ENCODE peak calls at places on chromosome 22, in five cellular contexts. One of them, this sample, is unnamed.

GRCh38 chr22:26487996-26488395 is 4.3 kb downstream of the SRRD start:
- DNase-seq in tibial artery: no peak
- DNase-seq in choroid plexus epithelial cell: peak
- DNase-seq in fibroblast of lung: no peak
- DNase-seq in fibroblast of villous mesenchyme: no peak
- DNase-seq in this sample: no peak

GRCh38 chr22:44171486-44172076 is 9.1 kb upstream of the PARVG start:
- DNase-seq in tibial artery: no peak
- DNase-seq in choroid plexus epithelial cell: no peak
- DNase-seq in fibroblast of lung: no peak
- DNase-seq in fibroblast of villous mesenchyme: no peak
- DNase-seq in this sample: no peak

GRCh38 chr22:39653787-39654077 is 83.2 kb downstream of the CACNA1I start:
- DNase-seq in tibial artery: no peak
- DNase-seq in choroid plexus epithelial cell: no peak
- DNase-seq in fibroblast of lung: no peak
- DNase-seq in fibroblast of villous mesenchyme: no peak
- DNase-seq in this sample: no peak

GRCh38 chr22:35317680-35318290 is 18.1 kb downstream of the TOM1 start:
- DNase-seq in tibial artery: no peak
- DNase-seq in choroid plexus epithelial cell: no peak
- DNase-seq in fibroblast of lung: no peak
- DNase-seq in fibroblast of villous mesenchyme: no peak
- DNase-seq in this sample: no peak

GRCh38 chr22:47157093-47157420 is 394.6 kb downstream of the TBC1D22A start:
- DNase-seq in tibial artery: no peak
- DNase-seq in choroid plexus epithelial cell: no peak
- DNase-seq in fibroblast of lung: no peak
- DNase-seq in fibroblast of villous mesenchyme: no peak
- DNase-seq in this sample: no peak

GRCh38 chr22:39244073-39244495 is 698 bp downstream of the PDGFB start:
- DNase-seq in tibial artery: no peak
- DNase-seq in choroid plexus epithelial cell: no peak
- DNase-seq in fibroblast of lung: no peak
- DNase-seq in fibroblast of villous mesenchyme: no peak
- DNase-seq in this sample: no peak

GRCh38 chr22:47592791-47593190 is 830.3 kb downstream of the TBC1D22A start:
- DNase-seq in tibial artery: peak
- DNase-seq in choroid plexus epithelial cell: no peak
- DNase-seq in fibroblast of lung: no peak
- DNase-seq in fibroblast of villous mesenchyme: no peak
- DNase-seq in this sample: no peak

GRCh38 chr22:28268176-28268575 is 349.1 kb upstream of the PITPNB start:
- DNase-seq in tibial artery: no peak
- DNase-seq in choroid plexus epithelial cell: peak
- DNase-seq in fibroblast of lung: peak
- DNase-seq in fibroblast of villous mesenchyme: no peak
- DNase-seq in this sample: no peak

GRCh38 chr22:36741204-36741793 is 34.6 kb downstream of the IFT27 start:
- DNase-seq in tibial artery: no peak
- DNase-seq in choroid plexus epithelial cell: peak
- DNase-seq in fibroblast of lung: no peak
- DNase-seq in fibroblast of villous mesenchyme: no peak
- DNase-seq in this sample: peak

GRCh38 chr22:38572065-38572464 is 2.1 kb upstream of the DMC1 start:
- DNase-seq in tibial artery: no peak
- DNase-seq in choroid plexus epithelial cell: peak
- DNase-seq in fibroblast of lung: peak
- DNase-seq in fibroblast of villous mesenchyme: peak
- DNase-seq in this sample: peak

GRCh38 chr22:46025973-46026906 is 49.3 kb upstream of the WNT7B start:
- DNase-seq in tibial artery: peak
- DNase-seq in choroid plexus epithelial cell: no peak
- DNase-seq in fibroblast of lung: no peak
- DNase-seq in fibroblast of villous mesenchyme: no peak
- DNase-seq in this sample: no peak

GRCh38 chr22:47914481-47915097 is 1152.1 kb downstream of the TBC1D22A start:
- DNase-seq in tibial artery: no peak
- DNase-seq in choroid plexus epithelial cell: no peak
- DNase-seq in fibroblast of lung: no peak
- DNase-seq in fibroblast of villous mesenchyme: no peak
- DNase-seq in this sample: no peak

GRCh38 chr22:50274311-50274710 is 4.1 kb upstream of the MAPK11 start:
- DNase-seq in tibial artery: no peak
- DNase-seq in choroid plexus epithelial cell: peak
- DNase-seq in fibroblast of lung: peak
- DNase-seq in fibroblast of villous mesenchyme: peak
- DNase-seq in this sample: peak

GRCh38 chr22:27420817-27421361 is 380.7 kb downstream of the MN1 start:
- DNase-seq in tibial artery: peak
- DNase-seq in choroid plexus epithelial cell: peak
- DNase-seq in fibroblast of lung: peak
- DNase-seq in fibroblast of villous mesenchyme: peak
- DNase-seq in this sample: peak

DNA sequence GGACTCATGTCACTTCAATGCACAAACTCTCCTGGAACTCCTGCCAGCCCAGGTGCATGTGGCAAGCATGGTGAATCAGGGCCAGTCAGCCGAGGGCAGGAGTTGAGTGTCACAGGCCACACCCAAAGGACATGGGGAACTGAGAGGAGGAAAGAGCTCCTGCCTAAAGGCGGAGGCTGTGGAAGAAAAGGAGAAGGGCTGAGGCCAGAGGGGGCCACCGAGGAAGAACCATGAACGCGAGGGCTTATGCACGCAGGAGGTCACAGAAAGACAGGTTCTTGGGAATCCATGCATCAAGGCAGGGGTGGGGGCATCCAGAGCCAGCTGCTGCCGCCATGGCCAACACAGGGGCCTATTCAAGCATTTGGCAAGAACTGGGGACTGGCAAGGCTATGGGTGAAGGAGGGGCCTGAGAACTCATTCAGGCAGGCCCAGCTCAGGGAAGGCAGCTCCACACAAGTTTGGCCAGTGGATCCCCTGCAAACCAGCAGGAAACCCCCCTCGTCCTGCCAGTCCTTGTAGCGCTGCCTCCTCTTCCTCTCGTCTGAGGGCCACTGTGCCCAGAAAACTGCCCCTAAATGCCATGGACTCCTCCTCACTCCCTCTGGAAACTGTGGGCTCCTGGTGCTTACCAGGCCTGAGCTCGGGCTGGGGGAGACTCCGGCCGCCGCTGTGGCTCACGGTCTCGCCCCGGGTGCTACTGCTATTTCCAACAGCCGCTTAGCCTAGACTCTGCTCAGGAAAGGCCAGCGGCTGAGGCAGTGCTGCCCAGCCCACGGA is 15.4 kb downstream of the PPM1F start:
- DNase-seq in tibial artery: peak
- DNase-seq in choroid plexus epithelial cell: no peak
- DNase-seq in fibroblast of lung: no peak
- DNase-seq in fibroblast of villous mesenchyme: no peak
- DNase-seq in this sample: no peak
- H3K4me3 ChIP-seq in tibial artery: peak
- H3K4me3 ChIP-seq in choroid plexus epithelial cell: no peak
- H3K4me3 ChIP-seq in fibroblast of lung: no peak
- H3K4me3 ChIP-seq in fibroblast of villous mesenchyme: peak
- H3K4me3 ChIP-seq in this sample: peak

GRCh38 chr22:41782316-41782715 is 18.2 kb upstream of the CCDC134 start:
- DNase-seq in tibial artery: no peak
- DNase-seq in choroid plexus epithelial cell: no peak
- DNase-seq in fibroblast of lung: no peak
- DNase-seq in fibroblast of villous mesenchyme: no peak
- DNase-seq in this sample: no peak

GRCh38 chr22:41781508-41781906 is 19.0 kb upstream of the CCDC134 start:
- DNase-seq in tibial artery: no peak
- DNase-seq in choroid plexus epithelial cell: no peak
- DNase-seq in fibroblast of lung: no peak
- DNase-seq in fibroblast of villous mesenchyme: no peak
- DNase-seq in this sample: no peak

GRCh38 chr22:41779889-41780505 is 20.5 kb upstream of the CCDC134 start:
- DNase-seq in tibial artery: no peak
- DNase-seq in choroid plexus epithelial cell: no peak
- DNase-seq in fibroblast of lung: no peak
- DNase-seq in fibroblast of villous mesenchyme: no peak
- DNase-seq in this sample: no peak

GRCh38 chr22:41780714-41781507 is 19.6 kb upstream of the CCDC134 start:
- DNase-seq in tibial artery: peak
- DNase-seq in choroid plexus epithelial cell: peak
- DNase-seq in fibroblast of lung: peak
- DNase-seq in fibroblast of villous mesenchyme: peak
- DNase-seq in this sample: peak

GRCh38 chr22:41782751-41783150 is 17.7 kb upstream of the CCDC134 start:
- DNase-seq in tibial artery: no peak
- DNase-seq in choroid plexus epithelial cell: no peak
- DNase-seq in fibroblast of lung: no peak
- DNase-seq in fibroblast of villous mesenchyme: no peak
- DNase-seq in this sample: no peak
- H3K4me3 ChIP-seq in tibial artery: no peak
- H3K4me3 ChIP-seq in choroid plexus epithelial cell: no peak
- H3K4me3 ChIP-seq in fibroblast of lung: no peak
- H3K4me3 ChIP-seq in fibroblast of villous mesenchyme: no peak
- H3K4me3 ChIP-seq in this sample: no peak

GRCh38 chr22:20092477-20092854 is 12.4 kb downstream of the DGCR8 start:
- DNase-seq in tibial artery: no peak
- DNase-seq in choroid plexus epithelial cell: no peak
- DNase-seq in fibroblast of lung: no peak
- DNase-seq in fibroblast of villous mesenchyme: no peak
- DNase-seq in this sample: no peak
- H3K4me3 ChIP-seq in tibial artery: no peak
- H3K4me3 ChIP-seq in choroid plexus epithelial cell: no peak
- H3K4me3 ChIP-seq in fibroblast of lung: no peak
- H3K4me3 ChIP-seq in fibroblast of villous mesenchyme: no peak
- H3K4me3 ChIP-seq in this sample: no peak

GRCh38 chr22:25112538-25113253 is 87.0 kb upstream of the CRYBB3 start:
- DNase-seq in tibial artery: no peak
- DNase-seq in choroid plexus epithelial cell: no peak
- DNase-seq in fibroblast of lung: no peak
- DNase-seq in fibroblast of villous mesenchyme: no peak
- DNase-seq in this sample: no peak
- H3K4me3 ChIP-seq in tibial artery: peak
- H3K4me3 ChIP-seq in choroid plexus epithelial cell: no peak
- H3K4me3 ChIP-seq in fibroblast of lung: no peak
- H3K4me3 ChIP-seq in fibroblast of villous mesenchyme: no peak
- H3K4me3 ChIP-seq in this sample: no peak

This sample was measured in fibroblast of pulmonary artery.